ENCODE peak calls at places on chromosomes 7 and 10, in ten cellular contexts. A, W, K, S, J, M, V, G, N and E are unnamed samples.

GRCh38 chr10:77011823-77012566 is 625.6 kb downstream of the KCNMA1 start:
- DNase-seq in A (no peak), W (no peak), K (no peak), S (no peak), J (no peak), M (no peak), V (no peak), G (no peak), N (no peak), E (no peak)

GRCh38 chr10:131901181-131901829 is 497 bp downstream of the PPP2R2D start:
- DNase-seq in A (no peak), W (peak; percentile 21), K (peak; percentile 80), S (peak; percentile 67), J (no peak), M (peak; percentile 52), V (peak; percentile 80), G (peak; percentile 70), N (peak; percentile 71), E (no peak)

GRCh38 chr7:183907-184767 is 8.2 kb upstream of the FAM20C start:
- DNase-seq in A (no peak), W (no peak), K (no peak), S (no peak), J (no peak), M (no peak), V (no peak), G (no peak), N (no peak), E (no peak)

GRCh38 chr10:21527634-21528451 is 2.4 kb upstream of the SKIDA1 start:
- DNase-seq in A (no peak), W (no peak), K (no peak), S (no peak), J (peak; percentile 46), M (no peak), V (no peak), G (no peak), N (no peak), E (peak; percentile 65)

GRCh38 chr7:148058092-148058491 is 532.5 kb upstream of the C7orf33 start:
- DNase-seq in A (no peak), W (no peak), K (no peak), S (no peak), J (no peak), M (no peak), V (no peak), G (no peak), N (no peak), E (no peak)

GRCh38 chr7:64997927-64998391 is 7.1 kb upstream of the ZNF117 start:
- DNase-seq in A (no peak), W (peak; percentile 53), K (no peak), S (peak; percentile 79), J (peak; percentile 80), M (no peak), V (no peak), G (no peak), N (no peak), E (peak; percentile 72)

GRCh38 chr10:119644215-119644826 is 6.9 kb upstream of the BAG3 start:
- DNase-seq in A (no peak), W (no peak), K (peak; percentile 58), S (peak; percentile 61), J (no peak), M (no peak), V (no peak), G (no peak), N (no peak), E (no peak)

GRCh38 chr10:20922461-20922860 is 25.4 kb upstream of the NEBL start:
- DNase-seq in A (no peak), W (no peak), K (no peak), S (no peak), J (no peak), M (no peak), V (no peak), G (no peak), N (no peak), E (no peak)

GRCh38 chr10:73404690-73405089 is 9.2 kb downstream of the ANXA7 start:
- DNase-seq in A (no peak), W (no peak), K (no peak), S (no peak), J (no peak), M (no peak), V (no peak), G (no peak), N (no peak), E (no peak)

GRCh38 chr10:73405556-73405955 is 8.3 kb downstream of the ANXA7 start:
- DNase-seq in A (no peak), W (no peak), K (no peak), S (no peak), J (no peak), M (no peak), V (no peak), G (no peak), N (no peak), E (no peak)

GRCh38 chr10:73399054-73399453 is 14.8 kb downstream of the ANXA7 start:
- DNase-seq in A (no peak), W (no peak), K (no peak), S (no peak), J (no peak), M (no peak), V (no peak), G (no peak), N (no peak), E (no peak)

GRCh38 chr10:73398024-73398423 is 15.8 kb downstream of the ANXA7 start:
- DNase-seq in A (no peak), W (no peak), K (no peak), S (peak; percentile 72), J (no peak), M (no peak), V (no peak), G (no peak), N (no peak), E (no peak)

GRCh38 chr10:73401636-73402035 is 12.2 kb downstream of the ANXA7 start:
- DNase-seq in A (no peak), W (no peak), K (no peak), S (no peak), J (no peak), M (no peak), V (no peak), G (no peak), N (no peak), E (no peak)
- TF ChIP-seq CTCF in A (no peak), W (no peak), K (no peak), S (no peak), J (no peak), M (no peak), V (no peak), G (no peak), N (no peak), E (no peak)

DNA sequence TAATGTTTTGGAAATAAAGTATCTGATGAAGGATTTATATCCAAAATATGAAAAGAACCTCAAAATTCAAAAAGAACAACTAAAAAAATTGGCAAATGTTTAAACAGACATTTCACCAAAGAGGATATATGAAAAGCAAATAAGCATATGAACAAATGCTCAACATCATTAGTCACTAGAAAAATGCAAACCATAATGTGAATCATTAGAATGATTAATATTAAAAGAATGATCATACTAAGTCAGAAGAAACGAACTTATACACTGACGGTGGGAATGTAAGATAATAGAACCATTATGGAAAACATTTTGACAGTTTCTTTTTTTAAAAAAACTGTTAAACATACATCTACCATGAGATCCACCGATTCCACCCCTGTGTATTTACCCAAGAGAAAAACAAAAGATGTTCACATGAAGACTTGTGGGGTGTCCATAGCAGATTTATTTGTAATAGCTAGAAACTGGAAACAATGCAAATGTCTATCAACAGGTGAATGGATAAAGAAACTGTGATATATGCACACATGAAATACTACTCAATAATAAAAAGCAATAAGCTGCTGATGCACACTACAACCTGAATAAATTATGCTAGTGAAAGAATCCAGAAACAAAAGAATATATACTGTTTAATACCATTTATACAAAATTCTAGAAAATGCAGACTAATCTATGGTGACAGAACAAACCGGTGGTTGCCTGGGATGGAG is 35.7 kb downstream of the PRKG1 start:
- DNase-seq in A (no peak), W (no peak), K (no peak), S (no peak), J (peak; percentile 60), M (no peak), V (no peak), G (no peak), N (no peak), E (peak; percentile 69)
- H3K4me1 ChIP-seq in A (no peaks in the 10 kb centered on the region), W (no peaks in the 10 kb centered on the region), K (no peaks in the 10 kb centered on the region), S (peaks cover 8% of the 10 kb centered on the region), J (peaks cover 24% of the 10 kb centered on the region), M (no peaks in the 10 kb centered on the region), V (no peaks in the 10 kb centered on the region), G (peaks cover 4% of the 10 kb centered on the region), N (no peaks in the 10 kb centered on the region), E (peaks cover 23% of the 10 kb centered on the region)

GRCh38 chr10:71743099-71743838 is 23.7 kb upstream of the C10orf105 start:
- DNase-seq in A (no peak), W (no peak), K (no peak), S (no peak), J (no peak), M (no peak), V (no peak), G (no peak), N (no peak), E (no peak)

GRCh38 chr10:71745659-71746250 is 26.2 kb upstream of the C10orf105 start:
- DNase-seq in A (no peak), W (no peak), K (no peak), S (no peak), J (no peak), M (no peak), V (no peak), G (no peak), N (no peak), E (no peak)

GRCh38 chr10:71746344-71747037 is 26.8 kb downstream of the VSIR start:
- DNase-seq in A (no peak), W (peak; percentile 57), K (peak; percentile 77), S (peak; percentile 53), J (no peak), M (peak; percentile 30), V (peak; percentile 71), G (peak; percentile 57), N (peak; percentile 49), E (no peak)

GRCh38 chr10:71743866-71744265 is 24.3 kb upstream of the C10orf105 start:
- DNase-seq in A (no peak), W (no peak), K (no peak), S (no peak), J (no peak), M (no peak), V (no peak), G (no peak), N (no peak), E (no peak)

DNA sequence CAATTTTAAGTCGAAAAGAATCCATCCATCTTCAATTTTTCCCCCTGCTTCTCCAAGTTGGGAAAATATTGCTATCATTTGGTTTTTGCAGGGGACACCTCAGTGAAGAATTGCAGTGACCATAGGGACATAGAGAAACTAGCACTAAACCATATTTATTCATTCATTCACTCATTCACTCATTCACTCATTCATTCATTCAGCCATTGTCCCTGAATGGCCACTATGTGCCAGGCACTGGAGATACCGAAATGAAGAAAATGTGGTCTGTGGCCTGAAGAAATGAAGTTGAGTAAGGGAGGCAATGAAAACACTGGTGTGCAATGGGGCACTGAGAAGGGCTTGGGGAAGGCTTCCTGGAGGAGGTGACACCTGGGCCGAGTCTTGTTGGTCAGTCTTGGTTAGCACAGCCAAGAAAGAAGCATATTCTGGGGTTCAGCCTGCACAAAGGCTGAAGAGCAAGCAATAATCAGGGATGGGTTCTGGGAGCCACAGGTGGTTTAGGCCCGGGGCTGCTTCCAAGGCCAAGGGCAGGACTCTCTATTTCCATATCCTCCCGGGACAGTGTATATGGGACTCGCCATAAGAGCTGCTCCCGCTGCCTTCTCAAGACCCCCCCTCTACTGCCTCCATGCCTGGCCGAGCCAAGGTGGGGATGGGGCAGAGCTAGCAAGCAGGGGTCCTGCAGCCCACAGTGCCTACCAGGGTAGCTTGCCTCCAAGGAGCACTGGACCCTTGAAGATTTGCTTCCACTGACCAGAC is 25.5 kb upstream of the C10orf105 start:
- DNase-seq in A (no peak), W (no peak), K (no peak), S (no peak), J (no peak), M (no peak), V (no peak), G (no peak), N (no peak), E (no peak)
- TF ChIP-seq CTCF in A (no peak), W (no peak), K (no peak), S (no peak), J (no peak), M (no peak), V (no peak), G (no peak), N (no peak), E (no peak)

DNA sequence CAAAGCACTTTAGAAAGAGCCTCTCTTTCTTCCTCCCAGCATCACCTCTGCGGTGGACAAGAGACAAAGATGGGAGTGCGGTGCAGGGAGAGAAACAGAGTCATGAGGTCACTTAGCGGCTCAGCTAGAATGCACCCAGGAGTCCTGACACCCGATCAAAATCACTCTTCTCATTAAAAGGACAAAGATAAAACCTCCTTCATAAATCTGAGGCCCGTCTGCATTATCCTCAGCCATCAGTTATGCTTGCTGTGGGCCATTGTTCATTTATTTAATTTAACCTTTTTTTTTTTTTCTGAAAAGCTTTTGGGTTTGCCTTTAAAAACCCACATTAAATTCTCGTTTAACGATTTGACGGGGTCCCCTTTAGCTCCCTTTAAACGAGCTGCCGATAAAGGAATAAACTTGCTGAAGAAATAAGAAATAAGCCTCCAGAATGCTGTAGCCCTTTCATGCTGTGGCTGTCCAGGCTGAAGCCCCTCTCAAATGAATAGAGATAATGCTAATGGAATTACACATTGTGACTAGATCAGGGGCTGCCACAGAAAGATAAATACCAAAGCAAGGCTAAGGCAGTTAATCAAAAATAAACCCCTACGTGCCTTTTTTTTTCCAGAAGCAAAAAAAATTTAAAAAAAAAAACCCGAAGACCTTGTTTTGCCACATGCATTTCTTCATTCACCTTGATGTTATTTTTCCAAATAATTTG is 16.1 kb upstream of the PLXNA4 start:
- DNase-seq in A (no peak), W (no peak), K (no peak), S (no peak), J (no peak), M (no peak), V (no peak), G (no peak), N (no peak), E (no peak)
- H3K4me1 ChIP-seq in A (no peaks in the 10 kb centered on the region), W (no peaks in the 10 kb centered on the region), K (no peaks in the 10 kb centered on the region), S (no peaks in the 10 kb centered on the region), J (no peaks in the 10 kb centered on the region), M (no peaks in the 10 kb centered on the region), V (no peaks in the 10 kb centered on the region), G (no peaks in the 10 kb centered on the region), N (no peaks in the 10 kb centered on the region), E (no peaks in the 10 kb centered on the region)